ENCODE peak calls at places on chromosomes 11 and 22, in ten cellular contexts. N is body of pancreas, I is stomach, F is IMR-90, R is HCT116, Q is uterus, H is endothelial cell of umbilical vein, L is transverse colon, T is H1, G is heart left ventricle. P is an unnamed sample.
A peak's percentile ranks its signal among the peaks of the same experiment; 100 is the strongest.

GRCh38 chr22:36776722-36777121 is 803 bp upstream of the IFT27 start:
- DNase-seq in N (no peak), I (no peak), F (no peak), R (no peak), Q (no peak), H (no peak), L (no peak), T (no peak), G (no peak), P (no peak)

GRCh38 chr22:24247564-24248344 is 2.9 kb upstream of the GGT5 start:
- DNase-seq in N (peak; percentile 91), I (peak; percentile 88), F (peak; percentile 95), R (peak; percentile 43), Q (peak; percentile 96), H (peak; percentile 81), L (peak; percentile 81), T (peak; percentile 63), G (peak; percentile 92), P (peak; percentile 97)

GRCh38 chr22:29885610-29886009 is 2.6 kb downstream of the MTMR3 start:
- DNase-seq in N (no peak), I (no peak), F (no peak), R (no peak), Q (no peak), H (no peak), L (no peak), T (no peak), G (no peak), P (no peak)

GRCh38 chr11:114564836-114565235 is 5.2 kb upstream of the NXPE1 start:
- DNase-seq in N (no peak), I (no peak), F (no peak), R (no peak), Q (no peak), H (peak; percentile 13), L (no peak), T (no peak), G (no peak), P (no peak)

GRCh38 chr11:88520391-88520790 is 182.9 kb upstream of the CTSC start:
- DNase-seq in N (no peak), I (no peak), F (peak; percentile 49), R (no peak), Q (no peak), H (no peak), L (no peak), T (no peak), G (no peak), P (no peak)

GRCh38 chr11:129144256-129144655 is 47.9 kb downstream of the ARHGAP32 start:
- DNase-seq in N (no peak), I (no peak), F (no peak), R (no peak), Q (no peak), H (no peak), L (no peak), T (no peak), G (no peak), P (no peak)

GRCh38 chr11:126175261-126175885 is 36.1 kb downstream of the RPUSD4 start:
- DNase-seq in N (no peak), I (no peak), F (no peak), R (no peak), Q (peak; percentile 61), H (peak; percentile 40), L (no peak), T (no peak), G (no peak), P (no peak)

GRCh38 chr22:45587638-45588481 is 83.8 kb upstream of the ATXN10 start:
- DNase-seq in N (no peak), I (no peak), F (peak; percentile 83), R (no peak), Q (no peak), H (no peak), L (no peak), T (no peak), G (no peak), P (no peak)

GRCh38 chr11:8011981-8012444 is 24.9 kb downstream of the EIF3F start:
- DNase-seq in N (no peak), I (no peak), F (peak; percentile 95), R (no peak), Q (no peak), H (no peak), L (no peak), T (no peak), G (no peak), P (no peak)

GRCh38 chr11:117187799-117188481 is 9.4 kb downstream of the SIDT2 start:
- DNase-seq in N (no peak), I (peak; percentile 30), F (no peak), R (no peak), Q (peak; percentile 12), H (no peak), L (no peak), T (no peak), G (no peak), P (peak; percentile 2)

GRCh38 chr11:47464479-47464878 is 15.5 kb upstream of the RAPSN start:
- DNase-seq in N (no peak), I (no peak), F (peak; percentile 42), R (no peak), Q (no peak), H (no peak), L (no peak), T (no peak), G (no peak), P (peak; percentile 22)

GRCh38 chr22:19879651-19879995 is 24.9 kb upstream of the GNB1L start:
- DNase-seq in N (peak; percentile 9), I (no peak), F (no peak), R (no peak), Q (no peak), H (no peak), L (no peak), T (no peak), G (peak; percentile 10), P (no peak)

GRCh38 chr11:120230433-120231071 is 9.4 kb upstream of the POU2F3 start:
- DNase-seq in N (no peak), I (no peak), F (no peak), R (no peak), Q (no peak), H (no peak), L (no peak), T (no peak), G (no peak), P (no peak)
- TF ChIP-seq POLR2A in N (no peak), I (no peak), F (no peak), R (no peak), Q (no peak), H (no peak), L (no peak), T (no peak), G (no peak), P (no peak)

GRCh38 chr22:42943981-42944380 is 71.0 kb downstream of the PACSIN2 start:
- DNase-seq in N (no peak), I (no peak), F (no peak), R (no peak), Q (no peak), H (no peak), L (no peak), T (no peak), G (no peak), P (no peak)
- H3K27ac ChIP-seq in N (peak overlapping the region; percentile 54), I (peak overlapping the region; percentile 12), F (no peak overlapping the region), R (no peak overlapping the region), Q (peak overlapping the region; percentile 41), H (no peak overlapping the region), L (peak overlapping the region; percentile 3), T (no peak overlapping the region), G (peak overlapping the region; percentile 70), P (no peak overlapping the region)

DNA sequence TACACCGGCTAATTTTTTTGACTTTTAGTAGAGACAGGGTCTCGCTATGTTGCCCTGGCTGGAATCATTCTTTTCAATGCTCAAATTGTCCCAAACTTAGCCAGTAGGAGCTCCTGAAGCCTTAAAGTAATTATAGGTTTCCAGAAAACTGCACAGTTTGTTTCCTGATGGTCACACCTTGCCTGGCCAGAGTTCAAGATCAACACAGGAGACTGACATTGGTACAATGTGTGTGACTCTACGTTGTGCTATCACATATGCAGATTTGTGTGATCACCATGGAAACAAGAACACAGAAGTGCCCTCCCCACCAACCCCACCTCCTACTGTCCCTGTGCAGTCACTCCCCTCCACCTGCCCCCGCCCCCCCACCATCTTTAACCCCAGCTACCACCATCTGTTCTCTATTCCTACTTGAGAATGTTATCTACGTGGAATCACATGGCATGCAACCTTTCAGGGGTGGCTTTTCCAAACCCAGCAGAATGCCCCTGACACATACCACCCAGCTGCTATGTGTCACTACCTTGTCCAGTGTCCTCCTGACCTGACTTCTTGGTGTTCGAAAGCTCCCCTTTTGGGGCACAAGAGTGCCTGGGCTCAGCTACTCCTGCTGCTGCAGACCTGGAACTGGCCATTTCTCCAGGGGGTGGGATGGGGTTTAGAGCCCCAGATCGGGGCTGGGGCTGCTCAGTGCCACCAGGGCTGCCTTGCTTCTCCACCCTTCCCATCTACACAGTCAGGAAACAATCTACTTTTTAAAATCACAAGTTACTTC is 6.1 kb upstream of the NAP1L4 start:
- DNase-seq in N (peak; percentile 89), I (peak; percentile 68), F (no peak), R (no peak), Q (no peak), H (no peak), L (peak; percentile 42), T (no peak), G (no peak), P (no peak)
- TF ChIP-seq POLR2A in N (no peak), I (no peak), F (no peak), R (no peak), Q (no peak), H (no peak), L (no peak), T (no peak), G (no peak), P (no peak)

GRCh38 chr22:50711446-50712340 is 26.3 kb upstream of the ACR start:
- DNase-seq in N (no peak), I (no peak), F (no peak), R (no peak), Q (no peak), H (no peak), L (no peak), T (no peak), G (peak; percentile 55), P (no peak)

GRCh38 chr22:50712341-50713007 is 25.5 kb upstream of the ACR start:
- DNase-seq in N (no peak), I (no peak), F (no peak), R (no peak), Q (no peak), H (no peak), L (no peak), T (no peak), G (peak; percentile 38), P (no peak)

GRCh38 chr22:50710221-50710620 is 27.8 kb upstream of the ACR start:
- DNase-seq in N (no peak), I (no peak), F (no peak), R (no peak), Q (no peak), H (no peak), L (no peak), T (no peak), G (peak; percentile 31), P (no peak)

GRCh38 chr22:50708996-50709395 is 29.0 kb upstream of the ACR start:
- DNase-seq in N (no peak), I (no peak), F (no peak), R (no peak), Q (no peak), H (no peak), L (no peak), T (no peak), G (no peak), P (no peak)

DNA sequence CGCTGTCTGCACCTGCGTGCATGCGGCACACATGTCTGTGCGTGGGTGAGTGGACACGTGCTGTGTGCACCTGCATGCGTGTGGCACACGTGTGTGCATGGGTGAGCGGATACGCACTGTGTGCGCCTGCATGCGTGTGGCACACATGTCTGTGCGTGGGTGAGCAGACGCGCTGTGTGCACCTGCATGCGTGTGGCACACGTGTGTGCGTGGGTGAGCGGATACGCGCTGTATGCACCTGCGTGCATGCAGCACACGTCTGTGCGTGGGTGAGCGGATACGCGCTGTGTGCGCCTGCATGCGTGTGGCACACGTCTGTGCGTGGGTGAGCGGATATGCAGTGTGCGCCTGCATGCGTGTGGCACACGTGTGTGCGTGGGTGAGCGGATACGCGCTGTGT is 27.1 kb upstream of the ACR start:
- DNase-seq in N (no peak), I (no peak), F (no peak), R (no peak), Q (no peak), H (no peak), L (no peak), T (no peak), G (peak; percentile 27), P (no peak)
- H3K27ac ChIP-seq in N (no peak overlapping the region), I (no peak overlapping the region), F (no peak overlapping the region), R (no peak overlapping the region), Q (no peak overlapping the region), H (no peak overlapping the region), L (no peak overlapping the region), T (no peak overlapping the region), G (no peak overlapping the region), P (no peak overlapping the region)